ENCODE peak calls at places on chromosomes 13 and 19, in six cellular contexts. L is A673, Y is hepatocyte, K is endothelial cell of umbilical vein, P is astrocyte, B is fibroblast of lung. X is an unnamed sample.

GRCh38 chr13:22103046-22103445 is 432.2 kb downstream of the FGF9 start:
- DNase-seq in L (no peak), Y (no peak), K (no peak), P (no peak), B (no peak), X (peak; percentile 45)

GRCh38 chr19:16340092-16340491 is 15.5 kb downstream of the KLF2 start:
- DNase-seq in L (no peak), Y (no peak), K (no peak), P (peak; percentile 76), B (peak; percentile 77), X (no peak)

GRCh38 chr13:73039201-73040108 is 19.4 kb upstream of the KLF5 start:
- DNase-seq in L (no peak), Y (no peak), K (no peak), P (no peak), B (no peak), X (peak; percentile 19)

GRCh38 chr19:53183146-53183545 is 10.0 kb downstream of the ZNF665 start:
- DNase-seq in L (no peak), Y (no peak), K (no peak), P (peak; percentile 86), B (peak; percentile 90), X (no peak)

GRCh38 chr13:53920916-53921315 is 892.3 kb downstream of the OLFM4 start:
- DNase-seq in L (no peak), Y (no peak), K (no peak), P (no peak), B (no peak), X (no peak)

GRCh38 chr13:111575719-111576118 is 255.3 kb downstream of the TEX29 start:
- DNase-seq in L (no peak), Y (no peak), K (no peak), P (no peak), B (no peak), X (no peak)

GRCh38 chr19:30066781-30067759 is 125.0 kb downstream of the URI1 start:
- DNase-seq in L (no peak), Y (no peak), K (no peak), P (no peak), B (no peak), X (no peak)

GRCh38 chr13:101639711-101640110 is 187.2 kb downstream of the ITGBL1 start:
- DNase-seq in L (peak; percentile 90), Y (no peak), K (peak; percentile 49), P (no peak), B (no peak), X (no peak)

GRCh38 chr19:419721-420515 is 11.0 kb upstream of the C2CD4C start:
- DNase-seq in L (no peak), Y (no peak), K (no peak), P (no peak), B (no peak), X (no peak)
- TF ChIP-seq EZH2 in L (no peak), Y (no peak), K (no peak), P (no peak), B (no peak), X (no peak)

GRCh38 chr13:98141938-98142426 is 912 bp upstream of the FARP1 start:
- DNase-seq in L (no peak), Y (peak; percentile 50), K (no peak), P (no peak), B (no peak), X (peak; percentile 66)
- TF ChIP-seq EZH2 in L (no peak), Y (no peak), K (peak; percentile 53), P (no peak), B (no peak), X (no peak)

DNA sequence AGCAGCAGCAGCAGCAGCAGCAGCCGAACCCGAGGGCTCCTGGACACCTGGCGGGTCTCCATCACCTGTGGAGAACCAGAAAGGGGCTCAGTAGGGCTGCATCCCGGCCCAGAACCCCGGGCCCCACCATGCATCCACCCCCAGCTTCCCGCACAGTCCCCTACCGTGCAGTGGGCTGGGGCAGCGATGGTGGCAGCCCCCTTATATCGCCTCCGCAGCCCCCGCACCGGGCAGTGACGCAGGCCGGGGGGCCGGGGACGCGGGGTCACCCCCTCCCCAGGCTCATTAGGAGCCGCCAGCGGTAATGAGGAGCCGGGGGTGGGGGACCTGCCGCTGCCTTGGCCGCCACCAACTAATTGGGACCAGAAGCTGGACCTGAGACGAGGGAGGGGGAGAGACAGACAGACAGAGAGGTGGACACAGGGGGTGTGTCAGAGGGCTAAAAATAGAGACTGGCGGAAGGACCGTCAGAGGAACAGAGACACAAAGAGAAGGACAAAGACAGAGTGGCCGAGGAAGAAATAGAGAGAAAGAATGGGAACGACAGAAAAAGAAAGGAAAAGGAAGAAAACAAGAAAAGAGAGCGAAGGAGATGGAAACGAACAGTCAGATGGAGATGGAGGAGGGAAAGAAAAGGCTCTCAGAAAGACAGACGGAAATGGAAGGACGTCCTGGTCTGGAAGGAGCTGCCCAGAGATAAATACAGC is at the start of gene PTH2:
- DNase-seq in L (no peak), Y (no peak), K (no peak), P (no peak), B (no peak), X (no peak)
- TF ChIP-seq EZH2 in L (peak; percentile 81), Y (no peak), K (no peak), P (no peak), B (no peak), X (no peak)

GRCh38 chr19:42177686-42178019 is 39.8 kb downstream of the DEDD2 start:
- DNase-seq in L (no peak), Y (no peak), K (no peak), P (no peak), B (no peak), X (no peak)

GRCh38 chr19:42175952-42176648 is 41.4 kb downstream of the DEDD2 start:
- DNase-seq in L (no peak), Y (peak; percentile 30), K (peak; percentile 12), P (peak; percentile 20), B (peak; percentile 31), X (peak; percentile 75)

GRCh38 chr19:42175335-42175734 is 42.1 kb downstream of the DEDD2 start:
- DNase-seq in L (no peak), Y (no peak), K (no peak), P (no peak), B (no peak), X (no peak)

GRCh38 chr19:42176649-42176989 is 40.9 kb downstream of the DEDD2 start:
- DNase-seq in L (no peak), Y (no peak), K (no peak), P (peak; percentile 8), B (no peak), X (peak; percentile 52)

GRCh38 chr19:42176990-42177685 is 40.3 kb downstream of the DEDD2 start:
- DNase-seq in L (peak; percentile 88), Y (peak; percentile 91), K (peak; percentile 60), P (peak; percentile 72), B (peak; percentile 86), X (peak; percentile 90)
- TF ChIP-seq EZH2 in L (no peak), Y (no peak), K (no peak), P (peak; percentile 9), B (no peak), X (peak; percentile 42)

GRCh38 chr19:42389899-42390298 is at the start of gene CNFN:
- DNase-seq in L (no peak), Y (no peak), K (no peak), P (no peak), B (no peak), X (no peak)
- TF ChIP-seq EZH2 in L (no peak), Y (no peak), K (no peak), P (no peak), B (no peak), X (no peak)

DNA sequence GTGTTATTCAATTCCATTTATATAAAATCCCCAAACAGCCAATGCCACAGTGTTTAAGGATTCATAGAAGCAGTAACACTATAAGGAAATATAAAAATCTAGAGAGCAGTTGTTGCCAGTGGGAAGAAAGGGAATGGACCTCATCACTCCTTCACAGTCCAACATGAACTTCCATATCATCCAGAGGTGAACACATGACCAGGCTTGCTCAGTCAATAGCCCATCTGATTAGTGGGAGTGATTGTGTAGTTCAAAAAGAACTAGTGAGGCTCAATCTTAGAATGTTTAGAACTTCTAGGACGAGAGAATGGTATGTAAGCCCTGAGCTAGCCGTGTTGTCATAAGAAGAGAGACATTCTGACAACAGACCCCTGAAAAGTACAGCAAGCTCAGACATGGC is 314.1 kb downstream of the LIG4 start:
- DNase-seq in L (no peak), Y (no peak), K (no peak), P (no peak), B (no peak), X (no peak)
- TF ChIP-seq EZH2 in L (no peak), Y (no peak), K (no peak), P (no peak), B (no peak), X (no peak)

DNA sequence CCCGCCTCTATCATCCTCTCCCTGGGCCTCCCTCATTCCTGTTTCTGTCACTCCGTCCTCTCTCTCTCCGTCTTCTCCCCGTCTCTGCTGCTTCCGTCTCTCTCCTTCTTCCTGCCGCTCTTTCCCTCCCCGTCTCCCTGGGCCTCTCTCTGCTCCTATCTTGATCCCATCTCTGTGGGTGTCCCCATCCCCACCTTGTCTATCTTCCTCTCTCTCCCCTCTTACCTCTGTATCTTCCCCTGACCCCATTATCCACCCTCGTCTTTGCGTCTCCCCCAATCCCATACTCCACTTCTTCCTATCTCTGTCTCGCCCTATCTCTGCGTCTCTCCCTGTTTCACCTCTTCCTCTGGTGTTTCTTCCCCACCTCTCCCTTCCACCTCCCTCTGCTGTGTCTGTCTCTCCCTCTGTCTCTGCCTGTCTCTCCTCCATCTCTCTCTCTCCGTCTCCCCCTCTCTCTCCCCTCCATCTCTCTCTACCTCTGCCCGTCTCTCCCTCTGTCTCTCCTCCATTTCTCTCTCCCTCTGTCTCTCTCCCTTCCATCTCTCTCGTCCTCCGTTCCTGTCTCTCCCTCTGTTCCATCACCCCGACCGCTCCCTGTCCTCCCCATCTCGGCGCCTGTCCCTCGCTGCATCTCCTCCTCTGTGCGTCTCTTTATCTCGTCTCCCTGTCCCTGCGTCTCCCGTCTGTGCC is 4.3 kb downstream of the GRIN2D start:
- DNase-seq in L (peak; percentile 36), Y (no peak), K (no peak), P (no peak), B (no peak), X (no peak)
- TF ChIP-seq EZH2 in L (no peak), Y (no peak), K (no peak), P (no peak), B (peak; percentile 58), X (no peak)